ENCODE peak calls at places on chromosomes 4 and X, in four cellular contexts. P is WTC11, O is posterior vena cava, U is T-helper 2 cell. D is an unnamed sample.
A peak's percentile ranks its signal among the peaks of the same experiment; 100 is the strongest.

GRCh38 chrX:73977542-73978169 is 326.3 kb upstream of the ZCCHC13 start:
- DNase-seq in P (no peak), O (no peak), U (no peak), D (no peak)

GRCh38 chrX:39971760-39972159 is 126.0 kb downstream of the BCOR start:
- DNase-seq in P (no peak), O (no peak), U (no peak), D (no peak)

GRCh38 chrX:68831405-68832100 is 2.7 kb downstream of the EFNB1 start:
- DNase-seq in P (no peak), O (no peak), U (no peak), D (no peak)

GRCh38 chrX:29890646-29891200 is 324.6 kb upstream of the MAGEB2 start:
- DNase-seq in P (no peak), O (no peak), U (no peak), D (no peak)

GRCh38 chr4:89868261-89868660 is 26.4 kb upstream of the MMRN1 start:
- DNase-seq in P (no peak), O (no peak), U (no peak), D (no peak)

GRCh38 chrX:131626681-131627296 is 82.9 kb downstream of the OR13H1 start:
- DNase-seq in P (no peak), O (no peak), U (no peak), D (no peak)

GRCh38 chr4:163166041-163166579 is 580 bp downstream of the NAF1 start:
- DNase-seq in P (peak; percentile 45), O (peak; percentile 86), U (peak; percentile 27), D (no peak)

GRCh38 chr4:34271479-34272355 is 1972.6 kb downstream of the ARAP2 start:
- DNase-seq in P (no peak), O (no peak), U (no peak), D (no peak)

GRCh38 chrX:44733931-44734330 is 109.9 kb upstream of the DUSP21 start:
- DNase-seq in P (no peak), O (no peak), U (no peak), D (no peak)

D was measured in cortex of kidney.